ENCODE peak calls at places on chromosomes 16 and 17, in nine cellular contexts. P is lung; U is C1 segment of cervical spinal cord; T is activated gamma-delta T cell treated with anti-CD3 and anti-CD28 coated beads, Interleukin-2, amount 50 U/mL, for 16 hours; W is progenitor cell of endocrine pancreas; M is head of caudate nucleus; S is activated CD4-positive, alpha-beta T cell treated with anti-CD3 and anti-CD28 coated beads for 48 hours; K is cardiac fibroblast; R is activated T-cell treated with anti-CD3 and anti-CD28 coated beads for 1 hour. G is an unnamed sample.

GRCh38 chr16:3879258-3879886 is 1.1 kb downstream of the CREBBP start:
- DNase-seq in W (no peak), U (peak), M (peak), P (no peak), R (no peak), T (no peak), K (peak), S (peak), G (no peak)

GRCh38 chr16:31409433-31409832 is 16.3 kb downstream of the ITGAD start:
- DNase-seq in R (no peak), M (no peak), U (no peak), P (no peak), S (no peak), T (no peak), W (no peak), K (peak), G (no peak)

GRCh38 chr16:2980227-2981176 is at the start of gene PKMYT1:
- DNase-seq in S (peak), W (peak), P (peak), M (peak), U (peak), T (peak), R (peak), K (peak), G (peak)

GRCh38 chr16:14205666-14206065 is 134.5 kb downstream of the MRTFB start:
- DNase-seq in P (no peak), T (no peak), R (no peak), U (no peak), W (no peak), K (no peak), S (no peak), M (no peak), G (no peak)

GRCh38 chr16:77834600-77834963 is 46.2 kb downstream of the VAT1L start:
- DNase-seq in T (no peak), U (no peak), S (no peak), W (no peak), M (no peak), P (no peak), K (peak), R (no peak), G (no peak)

GRCh38 chr17:1461193-1461944 is 5.3 kb upstream of the CRK start:
- DNase-seq in U (no peak), R (no peak), M (no peak), K (no peak), T (no peak), W (no peak), S (no peak), P (no peak), G (no peak)

GRCh38 chr16:69773255-69773947 is 11.3 kb downstream of the WWP2 start:
- DNase-seq in S (no peak), R (no peak), P (no peak), T (no peak), M (no peak), W (no peak), K (no peak), U (no peak), G (no peak)

GRCh38 chr17:28188841-28189263 is 130.1 kb upstream of the TMEM97 start:
- DNase-seq in T (no peak), S (no peak), R (no peak), M (no peak), U (no peak), K (no peak), W (no peak), P (no peak), G (no peak)

GRCh38 chr17:28228109-28228840 is 90.7 kb upstream of the TMEM97 start:
- DNase-seq in U (no peak), W (no peak), R (no peak), T (no peak), S (no peak), K (no peak), P (no peak), M (no peak), G (no peak)

GRCh38 chr16:81645303-81645702 is 133.8 kb upstream of the PLCG2 start:
- DNase-seq in P (peak), S (no peak), R (no peak), U (peak), T (no peak), M (peak), K (peak), W (no peak), G (peak)

GRCh38 chr16:30030011-30030685 is 923 bp downstream of the TLCD3B start:
- DNase-seq in T (no peak), P (no peak), R (no peak), S (no peak), U (peak), M (no peak), W (no peak), K (no peak), G (no peak)

GRCh38 chr17:17235212-17236174 is 1.5 kb downstream of the FLCN start:
- DNase-seq in M (no peak), U (peak), K (peak), R (no peak), T (no peak), P (peak), S (no peak), W (no peak), G (no peak)

GRCh38 chr16:50879873-50880695 is 138.2 kb downstream of the CYLD start:
- DNase-seq in S (no peak), R (no peak), W (peak), M (no peak), K (no peak), U (no peak), P (peak), T (no peak), G (no peak)

GRCh38 chr17:72588961-72589360 is 468.1 kb downstream of the SOX9 start:
- DNase-seq in R (no peak), W (no peak), P (peak), U (peak), K (no peak), S (peak), M (peak), T (no peak), G (peak)

GRCh38 chr16:53456625-53457024 is 22.4 kb downstream of the RBL2 start:
- DNase-seq in T (peak), U (no peak), P (no peak), S (no peak), M (no peak), W (no peak), R (no peak), K (no peak), G (no peak)

GRCh38 chr17:79414520-79415065 is 196.3 kb downstream of the RBFOX3 start:
- DNase-seq in R (no peak), S (no peak), T (no peak), P (no peak), U (peak), W (no peak), M (no peak), K (no peak), G (no peak)

GRCh38 chr16:57509231-57509923 is 23.1 kb upstream of the DOK4 start:
- DNase-seq in U (no peak), T (no peak), K (no peak), S (no peak), M (no peak), W (no peak), P (no peak), R (no peak), G (no peak)

GRCh38 chr17:67244621-67245072 is 349 bp downstream of the HELZ start:
- DNase-seq in M (no peak), P (no peak), W (no peak), U (no peak), K (no peak), R (no peak), S (peak), T (no peak), G (no peak)

GRCh38 chr17:21186399-21187187 is 27.4 kb downstream of the TMEM11 start:
- DNase-seq in W (no peak), K (no peak), S (no peak), T (no peak), P (no peak), U (no peak), M (no peak), R (no peak), G (no peak)

GRCh38 chr16:29320274-29320999 is 86.1 kb downstream of the NPIPB11 start:
- DNase-seq in R (no peak), M (no peak), K (no peak), S (no peak), T (no peak), W (no peak), U (no peak), P (no peak), G (no peak)

GRCh38 chr17:55435408-55435807 is 13.8 kb upstream of the MMD start:
- DNase-seq in P (no peak), R (no peak), S (no peak), M (no peak), W (no peak), K (no peak), U (no peak), T (no peak), G (no peak)

GRCh38 chr17:81030726-81031570 is 4.0 kb upstream of the BAIAP2 start:
- DNase-seq in K (peak), R (no peak), S (no peak), U (no peak), T (no peak), M (no peak), W (no peak), P (peak), G (no peak)

GRCh38 chr17:60039509-60040442 is 38.9 kb downstream of the HEATR6 start:
- DNase-seq in W (no peak), P (no peak), M (no peak), T (no peak), S (no peak), K (no peak), R (no peak), U (no peak), G (no peak)

GRCh38 chr16:10577305-10578202 is 2.8 kb downstream of the EMP2 start:
- DNase-seq in S (no peak), R (no peak), T (no peak), U (no peak), P (no peak), M (no peak), W (no peak), K (peak), G (no peak)

GRCh38 chr16:89525146-89525913 is 17.1 kb downstream of the SPG7 start:
- DNase-seq in K (no peak), P (no peak), M (no peak), T (no peak), R (no peak), U (no peak), W (no peak), S (no peak), G (no peak)

GRCh38 chr16:87063543-87063942 is 253.6 kb downstream of the C16orf95 start:
- DNase-seq in T (no peak), K (no peak), W (no peak), P (no peak), M (no peak), U (no peak), S (no peak), R (no peak), G (no peak)

GRCh38 chr16:3748307-3748706 is 31.0 kb upstream of the TRAP1 start:
- DNase-seq in U (no peak), P (no peak), S (no peak), T (no peak), R (no peak), M (no peak), W (no peak), K (peak), G (no peak)

GRCh38 chr16:66569131-66569530 is 2.9 kb downstream of the CMTM1 start:
- DNase-seq in S (no peak), W (no peak), T (no peak), R (no peak), P (no peak), K (no peak), M (no peak), U (no peak), G (no peak)

G was measured in nucleus accumbens.